ENCODE peak calls at places on chromosomes 4 and X, in four cellular contexts. One of them, this sample, is unnamed.

GRCh38 chr4:178414042-178414441 is 971.8 kb upstream of the AGA start:
- DNase-seq in fibroblast of pulmonary artery: no peak
- DNase-seq in GM20000: no peak
- DNase-seq in spleen: no peak
- DNase-seq in this sample: no peak

GRCh38 chr4:15702941-15703403 is at the start of gene BST1:
- DNase-seq in fibroblast of pulmonary artery: peak
- DNase-seq in GM20000: peak
- DNase-seq in spleen: peak
- DNase-seq in this sample: peak

GRCh38 chr4:26228883-26229282 is 91.9 kb upstream of the RBPJ start:
- DNase-seq in fibroblast of pulmonary artery: no peak
- DNase-seq in GM20000: no peak
- DNase-seq in spleen: no peak
- DNase-seq in this sample: no peak

GRCh38 chrX:135988245-135988644 is 3.0 kb downstream of the SLC9A6 start:
- DNase-seq in fibroblast of pulmonary artery: no peak
- DNase-seq in GM20000: no peak
- DNase-seq in spleen: no peak
- DNase-seq in this sample: no peak

GRCh38 chr4:101843054-101843453 is 52.5 kb downstream of the BANK1 start:
- DNase-seq in fibroblast of pulmonary artery: no peak
- DNase-seq in GM20000: no peak
- DNase-seq in spleen: no peak
- DNase-seq in this sample: no peak

GRCh38 chrX:33434256-33435092 is 223.1 kb upstream of the DMD start:
- DNase-seq in fibroblast of pulmonary artery: peak
- DNase-seq in GM20000: peak
- DNase-seq in spleen: no peak
- DNase-seq in this sample: peak

GRCh38 chrX:2317527-2318055 is 183.2 kb downstream of the DHRSX start:
- DNase-seq in fibroblast of pulmonary artery: no peak
- DNase-seq in GM20000: no peak
- DNase-seq in spleen: no peak
- DNase-seq in this sample: no peak

GRCh38 chrX:413322-414201 is 26.9 kb upstream of the PPP2R3B start:
- DNase-seq in fibroblast of pulmonary artery: peak
- DNase-seq in GM20000: no peak
- DNase-seq in spleen: no peak
- DNase-seq in this sample: no peak

GRCh38 chr4:5932021-5932553 is 39.2 kb upstream of the CRMP1 start:
- DNase-seq in fibroblast of pulmonary artery: no peak
- DNase-seq in GM20000: no peak
- DNase-seq in spleen: no peak
- DNase-seq in this sample: no peak

GRCh38 chr4:139247241-139247640 is 32.8 kb downstream of the MGARP start:
- DNase-seq in fibroblast of pulmonary artery: no peak
- DNase-seq in GM20000: no peak
- DNase-seq in spleen: no peak
- DNase-seq in this sample: no peak

GRCh38 chrX:2933125-2933900 is 4.2 kb upstream of the ARSD start:
- DNase-seq in fibroblast of pulmonary artery: no peak
- DNase-seq in GM20000: no peak
- DNase-seq in spleen: no peak
- DNase-seq in this sample: no peak

GRCh38 chrX:10085223-10085622 is 71.6 kb upstream of the CLCN4 start:
- DNase-seq in fibroblast of pulmonary artery: peak
- DNase-seq in GM20000: no peak
- DNase-seq in spleen: no peak
- DNase-seq in this sample: no peak

GRCh38 chr4:3766791-3767561 is 791 bp downstream of the ADRA2C start:
- DNase-seq in fibroblast of pulmonary artery: no peak
- DNase-seq in GM20000: peak
- DNase-seq in spleen: no peak
- DNase-seq in this sample: no peak

GRCh38 chrX:18075603-18076002 is 145.1 kb downstream of the BEND2 start:
- DNase-seq in fibroblast of pulmonary artery: no peak
- DNase-seq in GM20000: no peak
- DNase-seq in spleen: no peak
- DNase-seq in this sample: no peak

GRCh38 chr4:1748465-1748995 is 27.2 kb downstream of the TACC3 start:
- DNase-seq in fibroblast of pulmonary artery: peak
- DNase-seq in GM20000: peak
- DNase-seq in spleen: peak
- DNase-seq in this sample: peak

GRCh38 chrX:115559672-115560071 is 1.3 kb upstream of the PLS3 start:
- DNase-seq in fibroblast of pulmonary artery: no peak
- DNase-seq in GM20000: no peak
- DNase-seq in spleen: no peak
- DNase-seq in this sample: no peak

GRCh38 chr4:143186634-143187033 is 1.9 kb downstream of the USP38 start:
- DNase-seq in fibroblast of pulmonary artery: peak
- DNase-seq in GM20000: no peak
- DNase-seq in spleen: no peak
- DNase-seq in this sample: no peak

GRCh38 chr4:8355864-8356565 is 84.5 kb downstream of the ACOX3 start:
- DNase-seq in fibroblast of pulmonary artery: peak
- DNase-seq in GM20000: no peak
- DNase-seq in spleen: no peak
- DNase-seq in this sample: no peak

GRCh38 chrX:2703991-2704369 is 12.9 kb downstream of the CD99 start:
- DNase-seq in fibroblast of pulmonary artery: peak
- DNase-seq in GM20000: no peak
- DNase-seq in spleen: no peak
- DNase-seq in this sample: no peak

GRCh38 chrX:11460347-11460746 is 167.1 kb downstream of the AMELX start:
- DNase-seq in fibroblast of pulmonary artery: no peak
- DNase-seq in GM20000: no peak
- DNase-seq in spleen: no peak
- DNase-seq in this sample: no peak

GRCh38 chrX:50838820-50839600 is 25.0 kb upstream of the SHROOM4 start:
- DNase-seq in fibroblast of pulmonary artery: peak
- DNase-seq in GM20000: no peak
- DNase-seq in spleen: no peak
- DNase-seq in this sample: no peak

GRCh38 chr4:6730603-6731300 is 14.8 kb downstream of the BLOC1S4 start:
- DNase-seq in fibroblast of pulmonary artery: no peak
- DNase-seq in GM20000: no peak
- DNase-seq in spleen: no peak
- DNase-seq in this sample: no peak

GRCh38 chr4:177047070-177047850 is 254.5 kb upstream of the VEGFC start:
- DNase-seq in fibroblast of pulmonary artery: peak
- DNase-seq in GM20000: peak
- DNase-seq in spleen: no peak
- DNase-seq in this sample: peak

GRCh38 chr4:3305610-3306371 is 13.0 kb downstream of the RGS12 start:
- DNase-seq in fibroblast of pulmonary artery: peak
- DNase-seq in GM20000: no peak
- DNase-seq in spleen: peak
- DNase-seq in this sample: no peak

GRCh38 chrX:18931972-18932371 is 51.9 kb downstream of the PHKA2 start:
- DNase-seq in fibroblast of pulmonary artery: peak
- DNase-seq in GM20000: no peak
- DNase-seq in spleen: no peak
- DNase-seq in this sample: no peak

GRCh38 chrX:136206916-136207315 is 44.3 kb downstream of the MAP7D3 start:
- DNase-seq in fibroblast of pulmonary artery: no peak
- DNase-seq in GM20000: no peak
- DNase-seq in spleen: no peak
- DNase-seq in this sample: no peak

GRCh38 chrX:68409154-68409553 is 24.1 kb downstream of the OPHN1 start:
- DNase-seq in fibroblast of pulmonary artery: no peak
- DNase-seq in GM20000: no peak
- DNase-seq in spleen: no peak
- DNase-seq in this sample: no peak

GRCh38 chrX:24487576-24487975 is 22.5 kb downstream of the PDK3 start:
- DNase-seq in fibroblast of pulmonary artery: no peak
- DNase-seq in GM20000: no peak
- DNase-seq in spleen: no peak
- DNase-seq in this sample: no peak

GRCh38 chrX:16712116-16712824 is at the start of gene CTPS2:
- DNase-seq in fibroblast of pulmonary artery: peak
- DNase-seq in GM20000: peak
- DNase-seq in spleen: peak
- DNase-seq in this sample: peak

GRCh38 chrX:106726485-106727437 is at the start of gene RNF128:
- DNase-seq in fibroblast of pulmonary artery: peak
- DNase-seq in GM20000: no peak
- DNase-seq in spleen: peak
- DNase-seq in this sample: no peak

GRCh38 chr4:45102716-45103115 is 376.4 kb upstream of the GNPDA2 start:
- DNase-seq in fibroblast of pulmonary artery: no peak
- DNase-seq in GM20000: no peak
- DNase-seq in spleen: no peak
- DNase-seq in this sample: no peak

GRCh38 chr4:126628933-126629332 is 1003.8 kb upstream of the INTU start:
- DNase-seq in fibroblast of pulmonary artery: no peak
- DNase-seq in GM20000: no peak
- DNase-seq in spleen: no peak
- DNase-seq in this sample: no peak

GRCh38 chr4:126630171-126630570 is 1002.6 kb upstream of the INTU start:
- DNase-seq in fibroblast of pulmonary artery: peak
- DNase-seq in GM20000: no peak
- DNase-seq in spleen: no peak
- DNase-seq in this sample: no peak

GRCh38 chr4:126627255-126627654 is 1005.5 kb upstream of the INTU start:
- DNase-seq in fibroblast of pulmonary artery: peak
- DNase-seq in GM20000: no peak
- DNase-seq in spleen: no peak
- DNase-seq in this sample: no peak
- TF ChIP-seq CTCF in fibroblast of pulmonary artery: peak
- TF ChIP-seq CTCF in GM20000: peak
- TF ChIP-seq CTCF in spleen: no peak
- TF ChIP-seq CTCF in this sample: peak

GRCh38 chrX:37918168-37918567 is 70.8 kb upstream of the DYNLT3 start:
- DNase-seq in fibroblast of pulmonary artery: no peak
- DNase-seq in GM20000: no peak
- DNase-seq in spleen: no peak
- DNase-seq in this sample: no peak
- TF ChIP-seq CTCF in fibroblast of pulmonary artery: no peak
- TF ChIP-seq CTCF in GM20000: no peak
- TF ChIP-seq CTCF in spleen: no peak
- TF ChIP-seq CTCF in this sample: no peak

DNA sequence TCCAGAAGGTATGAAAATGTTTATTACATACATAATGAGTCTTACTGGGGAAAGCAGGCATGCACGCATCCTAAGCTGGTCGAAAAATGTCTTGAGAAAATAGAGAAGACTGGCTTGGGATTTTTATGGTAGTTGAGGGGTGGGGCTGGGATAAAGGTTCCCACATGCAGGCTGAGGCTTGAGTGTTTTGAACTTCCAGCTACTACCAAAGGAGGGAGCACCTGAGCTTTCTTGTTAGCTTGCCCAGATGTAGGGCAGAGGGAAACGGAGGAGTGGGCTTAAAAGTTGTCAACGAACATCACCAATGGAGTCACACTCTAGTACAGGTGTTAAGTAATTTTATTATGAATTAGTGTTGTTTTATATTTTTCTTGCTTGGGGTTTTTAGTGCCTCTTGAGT is 39.6 kb upstream of the SRPX start:
- DNase-seq in fibroblast of pulmonary artery: peak
- DNase-seq in GM20000: peak
- DNase-seq in spleen: no peak
- DNase-seq in this sample: peak
- TF ChIP-seq CTCF in fibroblast of pulmonary artery: peak
- TF ChIP-seq CTCF in GM20000: peak
- TF ChIP-seq CTCF in spleen: no peak
- TF ChIP-seq CTCF in this sample: peak

GRCh38 chrX:46838482-46838857 is 1.6 kb downstream of the RP2 start:
- DNase-seq in fibroblast of pulmonary artery: no peak
- DNase-seq in GM20000: no peak
- DNase-seq in spleen: no peak
- DNase-seq in this sample: no peak

GRCh38 chrX:46837543-46838481 is 969 bp downstream of the RP2 start:
- DNase-seq in fibroblast of pulmonary artery: no peak
- DNase-seq in GM20000: peak
- DNase-seq in spleen: no peak
- DNase-seq in this sample: peak

GRCh38 chrX:46840946-46841740 is 4.3 kb downstream of the RP2 start:
- DNase-seq in fibroblast of pulmonary artery: no peak
- DNase-seq in GM20000: no peak
- DNase-seq in spleen: no peak
- DNase-seq in this sample: no peak

GRCh38 chrX:46838974-46839480 is 2.2 kb downstream of the RP2 start:
- DNase-seq in fibroblast of pulmonary artery: no peak
- DNase-seq in GM20000: no peak
- DNase-seq in spleen: no peak
- DNase-seq in this sample: no peak

DNA sequence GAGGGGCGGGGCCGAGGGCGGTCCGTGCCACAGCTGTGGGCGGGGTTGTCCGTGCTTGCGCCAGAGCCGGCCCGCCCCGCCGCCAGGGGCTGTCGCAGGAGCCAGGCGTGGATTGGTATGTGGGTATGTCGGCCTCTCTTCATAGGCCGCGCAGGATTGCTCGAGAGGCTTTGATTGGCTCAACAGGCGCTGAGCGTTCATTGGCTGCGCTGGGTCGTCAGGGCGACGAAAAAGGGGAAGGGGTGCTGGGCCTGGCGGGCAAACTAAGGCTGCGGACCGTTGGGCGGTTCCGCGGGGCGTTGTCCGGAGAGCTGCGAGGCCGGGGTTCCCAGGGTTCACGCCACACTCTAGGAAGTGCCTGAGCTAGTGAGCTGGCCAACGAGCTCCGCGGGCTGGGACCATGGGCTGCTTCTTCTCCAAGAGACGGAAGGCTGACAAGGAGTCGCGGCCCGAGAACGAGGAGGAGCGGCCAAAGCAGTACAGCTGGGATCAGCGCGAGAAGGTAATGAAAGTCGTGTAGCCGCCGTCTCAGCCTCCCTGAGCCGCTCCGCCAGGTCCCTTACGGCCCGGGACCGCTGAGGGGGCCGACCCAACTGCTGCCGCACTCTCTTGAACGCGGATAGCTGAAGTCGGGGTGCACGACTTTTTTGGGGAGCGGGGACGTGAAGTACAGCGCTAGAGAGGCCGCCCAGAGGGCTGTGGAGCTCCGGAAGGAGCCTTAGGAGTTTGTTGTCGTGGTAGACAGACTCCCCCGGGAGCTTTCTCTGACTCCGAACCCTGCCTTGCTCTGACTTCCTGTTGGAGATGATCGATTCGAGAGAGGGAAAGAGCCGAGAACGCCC is at the start of gene RP2:
- DNase-seq in fibroblast of pulmonary artery: peak
- DNase-seq in GM20000: peak
- DNase-seq in spleen: peak
- DNase-seq in this sample: peak
- TF ChIP-seq CTCF in fibroblast of pulmonary artery: no peak
- TF ChIP-seq CTCF in GM20000: no peak
- TF ChIP-seq CTCF in spleen: peak
- TF ChIP-seq CTCF in this sample: no peak

DNA sequence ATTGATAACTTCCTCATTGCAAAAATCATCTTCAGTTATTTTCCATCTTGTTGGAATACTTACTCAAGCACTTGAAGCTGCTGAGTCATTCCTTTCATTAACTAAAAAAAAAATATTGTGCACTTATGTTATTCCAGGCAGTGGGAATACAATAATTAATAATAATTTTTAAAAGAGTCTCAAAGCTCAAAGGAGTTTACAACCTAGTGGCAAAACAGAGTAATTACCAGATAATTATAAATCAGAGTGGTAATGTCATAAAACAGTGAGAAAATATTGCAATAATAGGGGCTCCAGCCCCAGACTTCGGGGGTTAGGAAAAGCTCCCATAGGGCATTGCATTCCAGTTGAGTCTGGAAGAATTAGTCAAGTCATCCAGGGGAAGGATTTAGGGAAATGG is 79.6 kb downstream of the DDX53 start:
- DNase-seq in fibroblast of pulmonary artery: no peak
- DNase-seq in GM20000: no peak
- DNase-seq in spleen: no peak
- DNase-seq in this sample: no peak
- TF ChIP-seq CTCF in fibroblast of pulmonary artery: no peak
- TF ChIP-seq CTCF in GM20000: no peak
- TF ChIP-seq CTCF in spleen: no peak
- TF ChIP-seq CTCF in this sample: no peak

This sample was measured in GM13977.